ENCODE peak calls at places on chromosome 18, in eight cellular contexts. J is HL-60, W is IMR-90, S is breast epithelium, T is progenitor cell of endocrine pancreas, I is HFFc6, Z is AG04450, R is lung. F is an unnamed sample.

GRCh38 chr18:55588876-55589595 is 1.0 kb upstream of the TCF4 start:
- DNase-seq in J (no peak), W (peak), S (no peak), T (no peak), I (no peak), Z (no peak), R (no peak), F (no peak)

GRCh38 chr18:58446661-58447060 is 182.2 kb downstream of the ALPK2 start:
- DNase-seq in J (no peak), W (no peak), S (no peak), T (no peak), I (no peak), Z (no peak), R (no peak), F (no peak)

GRCh38 chr18:31707815-31708214 is 23.4 kb upstream of the B4GALT6 start:
- DNase-seq in J (no peak), W (no peak), S (no peak), T (no peak), I (no peak), Z (no peak), R (no peak), F (no peak)

GRCh38 chr18:67041334-67041733 is 437.4 kb upstream of the CDH19 start:
- DNase-seq in J (no peak), W (no peak), S (no peak), T (no peak), I (no peak), Z (no peak), R (no peak), F (no peak)

GRCh38 chr18:23627325-23627724 is 35.4 kb downstream of the ANKRD29 start:
- DNase-seq in J (no peak), W (peak), S (no peak), T (no peak), I (peak), Z (no peak), R (peak), F (no peak)

GRCh38 chr18:32271649-32272324 is 81.9 kb downstream of the MEP1B start:
- DNase-seq in J (peak), W (peak), S (no peak), T (no peak), I (peak), Z (peak), R (no peak), F (no peak)

GRCh38 chr18:13217466-13217961 is 1.0 kb upstream of the LDLRAD4 start:
- DNase-seq in J (peak), W (peak), S (no peak), T (peak), I (no peak), Z (no peak), R (no peak), F (no peak)

GRCh38 chr18:38174173-38174572 is 608.6 kb upstream of the CELF4 start:
- DNase-seq in J (no peak), W (no peak), S (no peak), T (no peak), I (no peak), Z (no peak), R (no peak), F (no peak)

GRCh38 chr18:42850174-42850766 is 265.2 kb downstream of the RIT2 start:
- DNase-seq in J (no peak), W (no peak), S (no peak), T (no peak), I (no peak), Z (no peak), R (no peak), F (no peak)

GRCh38 chr18:3246636-3247242 is 862 bp upstream of the MYL12A start:
- DNase-seq in J (peak), W (no peak), S (no peak), T (no peak), I (no peak), Z (no peak), R (peak), F (no peak)

GRCh38 chr18:13616525-13617035 is 109.8 kb downstream of the FAM210A start:
- DNase-seq in J (no peak), W (no peak), S (no peak), T (no peak), I (no peak), Z (no peak), R (no peak), F (no peak)

DNA sequence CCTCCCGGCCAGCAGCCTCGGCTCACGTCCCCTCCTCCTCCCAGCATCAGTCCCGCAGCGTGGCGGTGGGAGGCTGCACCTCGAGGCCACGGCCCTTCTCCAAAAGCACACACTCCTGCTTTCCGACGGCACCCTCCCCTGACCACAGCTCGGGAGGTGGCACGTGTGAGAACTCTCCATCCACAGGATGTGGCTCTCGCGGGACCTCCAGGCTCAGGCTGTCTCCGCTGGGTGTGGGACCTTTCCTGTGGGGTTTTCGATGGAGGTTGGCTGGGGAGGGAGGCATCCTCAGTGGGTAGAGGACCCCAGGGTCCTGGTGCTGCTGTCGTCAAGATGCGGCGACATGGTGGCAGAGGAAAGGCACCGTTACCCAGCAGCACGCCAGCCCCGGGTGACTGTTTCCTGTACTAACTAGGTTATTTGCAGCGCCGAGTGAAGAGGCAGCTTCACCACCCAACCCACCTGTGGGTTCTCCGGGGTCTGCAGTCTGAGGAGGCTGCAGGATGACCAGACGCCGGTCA is 42.8 kb upstream of the KCNG2 start:
- DNase-seq in J (no peak), W (no peak), S (no peak), T (no peak), I (no peak), Z (no peak), R (no peak), F (no peak)
- TF ChIP-seq CTCF in J (no peak), W (no peak), S (no peak), T (no peak), I (no peak), Z (no peak), R (no peak), F (no peak)

GRCh38 chr18:79964330-79965118 is at the start of gene HSBP1L1:
- DNase-seq in J (peak), W (no peak), S (peak), T (peak), I (no peak), Z (no peak), R (peak), F (no peak)
- TF ChIP-seq CTCF in J (no peak), W (peak), S (no peak), T (peak), I (peak), Z (peak), R (no peak), F (peak)

GRCh38 chr18:1503847-1504246 is 599.2 kb downstream of the ADCYAP1 start:
- DNase-seq in J (no peak), W (no peak), S (no peak), T (no peak), I (no peak), Z (no peak), R (no peak), F (no peak)

GRCh38 chr18:1495387-1495786 is 590.7 kb downstream of the ADCYAP1 start:
- DNase-seq in J (no peak), W (no peak), S (no peak), T (no peak), I (no peak), Z (no peak), R (no peak), F (no peak)

GRCh38 chr18:1498216-1498615 is 593.5 kb downstream of the ADCYAP1 start:
- DNase-seq in J (no peak), W (no peak), S (no peak), T (no peak), I (no peak), Z (no peak), R (no peak), F (no peak)

GRCh38 chr18:1499265-1499664 is 594.6 kb downstream of the ADCYAP1 start:
- DNase-seq in J (no peak), W (no peak), S (no peak), T (no peak), I (no peak), Z (no peak), R (no peak), F (no peak)
- TF ChIP-seq CTCF in J (no peak), W (no peak), S (no peak), T (no peak), I (peak), Z (no peak), R (no peak), F (peak)

GRCh38 chr18:68766433-68766832 is 31.4 kb upstream of the CCDC102B start:
- DNase-seq in J (no peak), W (peak), S (no peak), T (no peak), I (no peak), Z (no peak), R (no peak), F (no peak)

GRCh38 chr18:68769423-68769822 is 28.5 kb upstream of the CCDC102B start:
- DNase-seq in J (no peak), W (no peak), S (peak), T (no peak), I (no peak), Z (no peak), R (peak), F (no peak)

DNA sequence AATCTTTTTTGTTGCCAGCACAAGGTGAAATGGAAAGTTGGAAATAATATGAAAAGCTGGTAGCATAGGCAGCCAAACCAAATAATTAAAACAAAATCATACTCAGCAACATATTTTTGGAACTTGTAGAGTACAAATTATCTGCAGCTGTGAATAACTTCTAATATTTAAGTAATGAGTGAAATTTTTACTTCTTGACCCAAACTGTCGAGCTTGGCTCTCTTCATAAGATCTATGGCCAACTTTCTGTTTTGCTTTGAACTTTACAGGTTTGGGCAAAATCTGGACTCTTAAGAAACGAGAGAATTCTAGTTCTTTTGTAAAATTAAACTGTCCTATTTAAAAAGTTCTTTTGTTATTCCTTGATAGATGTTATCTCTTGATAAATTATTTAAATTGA is 25.6 kb upstream of the CCDC102B start:
- DNase-seq in J (no peak), W (no peak), S (no peak), T (no peak), I (no peak), Z (no peak), R (no peak), F (no peak)
- TF ChIP-seq CTCF in J (no peak), W (no peak), S (no peak), T (no peak), I (no peak), Z (no peak), R (no peak), F (no peak)

GRCh38 chr18:39622431-39622830 is 2056.8 kb upstream of the CELF4 start:
- DNase-seq in J (no peak), W (no peak), S (no peak), T (no peak), I (no peak), Z (no peak), R (no peak), F (no peak)
- TF ChIP-seq CTCF in J (no peak), W (no peak), S (no peak), T (no peak), I (no peak), Z (no peak), R (no peak), F (no peak)

GRCh38 chr18:73841661-73842060 is 306.0 kb downstream of the FBXO15 start:
- DNase-seq in J (no peak), W (no peak), S (no peak), T (no peak), I (no peak), Z (no peak), R (no peak), F (no peak)
- TF ChIP-seq CTCF in J (no peak), W (peak), S (no peak), T (peak), I (peak), Z (peak), R (no peak), F (peak)